ENCODE peak calls at places on chromosomes 16 and 17, in six cellular contexts. A is NCI-H1092 treated with DMSO at 0.1 percent for 48 hours; Z is activated naive CD4-positive, alpha-beta T cell treated with anti-CD3 and anti-CD28 coated beads, Interleukin-2, amount 50 U/mL, for 72 hours; G is stimulated activated naive CD4-positive, alpha-beta T cell; H is NCI-H1105; W is heart right ventricle. X is an unnamed sample.

GRCh38 chr16:75764154-75764768 is 38.0 kb upstream of the CPHXL start:
- DNase-seq in G (peak), W (no peak), A (peak), Z (no peak), H (peak), X (peak)

GRCh38 chr16:66881014-66881417 is 701 bp downstream of the PDP2 start:
- DNase-seq in A (no peak), Z (no peak), W (no peak), H (no peak), G (no peak), X (no peak)

GRCh38 chr17:17694229-17695081 is 13.2 kb downstream of the RAI1 start:
- DNase-seq in A (peak), Z (peak), W (peak), H (peak), G (peak), X (peak)

GRCh38 chr17:76196675-76197074 is 43.6 kb downstream of the RNF157 start:
- DNase-seq in Z (no peak), W (peak), H (no peak), G (no peak), A (no peak), X (no peak)

GRCh38 chr17:57442914-57443571 is 186.7 kb downstream of the MSI2 start:
- DNase-seq in H (no peak), W (peak), Z (peak), A (peak), G (peak), X (peak)

GRCh38 chr16:1211451-1212268 is 13.4 kb downstream of the TPSG1 start:
- DNase-seq in W (no peak), Z (no peak), A (no peak), G (no peak), H (no peak), X (no peak)

GRCh38 chr16:56281256-56281805 is 90.0 kb downstream of the GNAO1 start:
- DNase-seq in Z (no peak), A (peak), H (peak), W (no peak), G (no peak), X (peak)

GRCh38 chr16:14331020-14331419 is 259.9 kb downstream of the MRTFB start:
- DNase-seq in Z (no peak), G (no peak), W (no peak), A (no peak), H (no peak), X (no peak)

GRCh38 chr17:71948703-71949422 is 172.0 kb upstream of the SOX9 start:
- DNase-seq in H (no peak), G (no peak), A (no peak), Z (no peak), W (no peak), X (no peak)

GRCh38 chr17:43661699-43662431 is at the start of gene MEOX1:
- DNase-seq in G (no peak), H (no peak), Z (no peak), A (no peak), W (no peak), X (peak)

GRCh38 chr16:67270931-67271338 is 8.4 kb upstream of the PLEKHG4 start:
- DNase-seq in H (no peak), G (no peak), W (no peak), Z (no peak), A (no peak), X (no peak)

GRCh38 chr16:29663020-29663828 is at the start of gene SPN:
- DNase-seq in A (no peak), G (peak), Z (peak), W (no peak), H (no peak), X (peak)

GRCh38 chr16:70674221-70675014 is 11.4 kb downstream of the MTSS2 start:
- DNase-seq in H (no peak), Z (no peak), A (no peak), W (no peak), G (no peak), X (no peak)

GRCh38 chr16:22161999-22162657 is at the start of gene SDR42E2:
- DNase-seq in Z (no peak), W (no peak), H (peak), A (no peak), G (peak), X (peak)

GRCh38 chr17:79104898-79105600 is 30.4 kb downstream of the ENGASE start:
- DNase-seq in A (no peak), Z (no peak), G (no peak), W (no peak), H (no peak), X (no peak)

GRCh38 chr16:50683689-50684374 is 2.7 kb upstream of the SNX20 start:
- DNase-seq in G (peak), H (no peak), W (no peak), Z (peak), A (no peak), X (peak)

GRCh38 chr16:86344586-86344871 is 165.8 kb upstream of the FOXF1 start:
- DNase-seq in H (no peak), A (no peak), Z (no peak), W (no peak), G (no peak), X (no peak)

GRCh38 chr16:8966781-8967436 is 3.2 kb upstream of the USP7 start:
- DNase-seq in A (no peak), W (no peak), Z (no peak), H (no peak), G (no peak), X (no peak)

GRCh38 chr17:77489898-77490265 is 349.1 kb downstream of the SEC14L1 start:
- DNase-seq in Z (no peak), A (no peak), W (peak), H (no peak), G (no peak), X (no peak)

GRCh38 chr17:73431401-73432205 is 119.8 kb upstream of the CDC42EP4 start:
- DNase-seq in A (no peak), G (no peak), W (no peak), Z (no peak), H (no peak), X (no peak)